ENCODE peak calls at places on chromosomes 1 and 21, in ten cellular contexts. K is naive thymus-derived CD4-positive, alpha-beta T cell; N is H9; Z is aorta; C is small intestine; E is hepatocyte; S is astrocyte; W is breast epithelium; X is CD8-positive, alpha-beta memory T cell; G is suprapubic skin. U is an unnamed sample. For H3K9me3 and H3K27me3, the result is how much of the 10 kb centered on the place peaks cover.

GRCh38 chr1:19179597-19180271 is 30.3 kb downstream of the UBR4 start:
- DNase-seq in K (peak), N (no peak), Z (no peak), C (peak), E (peak), S (peak), W (no peak), X (no peak), G (no peak), U (no peak)

GRCh38 chr1:222073307-222073995 is 331.6 kb upstream of the DUSP10 start:
- DNase-seq in K (no peak), N (no peak), Z (no peak), C (no peak), E (peak), S (peak), W (no peak), X (no peak), G (no peak), U (no peak)

GRCh38 chr1:156743367-156744302 is 2.7 kb upstream of the MRPL24 start:
- DNase-seq in K (no peak), N (no peak), Z (peak), C (no peak), E (no peak), S (no peak), W (no peak), X (no peak), G (no peak), U (peak)

GRCh38 chr21:41361786-41362604 is at the start of gene MX2:
- DNase-seq in K (peak), N (no peak), Z (peak), C (peak), E (peak), S (peak), W (peak), X (peak), G (peak), U (peak)

GRCh38 chr1:245416771-245417170 is 262.0 kb downstream of the KIF26B start:
- DNase-seq in K (no peak), N (no peak), Z (no peak), C (no peak), E (no peak), S (no peak), W (no peak), X (no peak), G (no peak), U (no peak)

GRCh38 chr1:51058863-51059262 is 43.2 kb upstream of the C1orf185 start:
- DNase-seq in K (no peak), N (peak), Z (no peak), C (peak), E (no peak), S (no peak), W (no peak), X (no peak), G (no peak), U (no peak)

GRCh38 chr1:9691108-9691445 is 39.5 kb downstream of the PIK3CD start:
- DNase-seq in K (no peak), N (no peak), Z (no peak), C (no peak), E (no peak), S (peak), W (no peak), X (no peak), G (no peak), U (no peak)

GRCh38 chr1:106207185-106207584 is 849.3 kb upstream of the PRMT6 start:
- DNase-seq in K (no peak), N (no peak), Z (no peak), C (no peak), E (no peak), S (no peak), W (no peak), X (no peak), G (no peak), U (no peak)

GRCh38 chr21:42236693-42237092 is 17.8 kb downstream of the ABCG1 start:
- DNase-seq in K (no peak), N (no peak), Z (no peak), C (no peak), E (no peak), S (no peak), W (no peak), X (no peak), G (no peak), U (no peak)

GRCh38 chr1:231636157-231636556 is 9.6 kb downstream of the DISC1 start:
- DNase-seq in K (no peak), N (no peak), Z (no peak), C (no peak), E (peak), S (peak), W (no peak), X (no peak), G (no peak), U (no peak)

GRCh38 chr1:91799863-91800262 is 86.1 kb downstream of the TGFBR3 start:
- DNase-seq in K (no peak), N (no peak), Z (no peak), C (no peak), E (no peak), S (no peak), W (no peak), X (no peak), G (no peak), U (no peak)

GRCh38 chr1:109392037-109392787 is 5.5 kb downstream of the SORT1 start:
- DNase-seq in K (no peak), N (no peak), Z (no peak), C (no peak), E (no peak), S (no peak), W (no peak), X (no peak), G (no peak), U (peak)

GRCh38 chr1:31372961-31373896 is at the start of gene FABP3:
- DNase-seq in K (peak), N (peak), Z (peak), C (peak), E (peak), S (peak), W (peak), X (no peak), G (peak), U (peak)

GRCh38 chr1:233081686-233082085 is 131.3 kb downstream of the NTPCR start:
- DNase-seq in K (no peak), N (no peak), Z (no peak), C (no peak), E (no peak), S (no peak), W (no peak), X (no peak), G (no peak), U (no peak)

GRCh38 chr1:39326836-39327235 is 122.3 kb downstream of the MACF1 start:
- DNase-seq in K (no peak), N (no peak), Z (no peak), C (no peak), E (no peak), S (no peak), W (no peak), X (no peak), G (no peak), U (no peak)

GRCh38 chr1:55359611-55360010 is 144.4 kb upstream of the USP24 start:
- DNase-seq in K (no peak), N (no peak), Z (no peak), C (no peak), E (no peak), S (peak), W (no peak), X (no peak), G (no peak), U (no peak)

GRCh38 chr1:7565099-7565750 is 205.9 kb upstream of the VAMP3 start:
- DNase-seq in K (no peak), N (no peak), Z (peak), C (no peak), E (no peak), S (no peak), W (no peak), X (no peak), G (no peak), U (no peak)

GRCh38 chr1:222455188-222455879 is 92.6 kb downstream of the HHIPL2 start:
- DNase-seq in K (peak), N (peak), Z (peak), C (peak), E (peak), S (peak), W (peak), X (peak), G (peak), U (peak)

GRCh38 chr1:3687509-3687908 is 35.2 kb downstream of the TP73 start:
- DNase-seq in K (no peak), N (peak), Z (no peak), C (no peak), E (no peak), S (no peak), W (no peak), X (no peak), G (no peak), U (no peak)

GRCh38 chr1:78225153-78225552 is 179.4 kb downstream of the GIPC2 start:
- DNase-seq in K (no peak), N (no peak), Z (no peak), C (no peak), E (no peak), S (no peak), W (no peak), X (no peak), G (no peak), U (no peak)

GRCh38 chr21:34517491-34518245 is 5.7 kb upstream of the KCNE1 start:
- DNase-seq in K (no peak), N (no peak), Z (no peak), C (peak), E (no peak), S (no peak), W (no peak), X (no peak), G (no peak), U (no peak)

GRCh38 chr21:39845581-39846130 is 21.6 kb upstream of the PCP4 start:
- DNase-seq in K (no peak), N (no peak), Z (no peak), C (no peak), E (peak), S (peak), W (no peak), X (no peak), G (no peak), U (no peak)

GRCh38 chr1:12147116-12147753 is 19.6 kb upstream of the TNFRSF1B start:
- DNase-seq in K (no peak), N (no peak), Z (no peak), C (no peak), E (no peak), S (no peak), W (no peak), X (no peak), G (no peak), U (no peak)

GRCh38 chr21:33286600-33287456 is 20.7 kb downstream of the IL10RB start:
- DNase-seq in K (no peak), N (no peak), Z (peak), C (peak), E (no peak), S (peak), W (no peak), X (no peak), G (no peak), U (no peak)

GRCh38 chr1:101264699-101265098 is 27.9 kb downstream of the S1PR1 start:
- DNase-seq in K (peak), N (no peak), Z (no peak), C (peak), E (no peak), S (no peak), W (no peak), X (no peak), G (no peak), U (no peak)

GRCh38 chr1:182229907-182230522 is 161.6 kb downstream of the GLUL start:
- DNase-seq in K (no peak), N (no peak), Z (no peak), C (no peak), E (no peak), S (no peak), W (no peak), X (no peak), G (no peak), U (no peak)

GRCh38 chr21:42839271-42840231 is 39.8 kb downstream of the WDR4 start:
- DNase-seq in K (no peak), N (peak), Z (peak), C (no peak), E (no peak), S (no peak), W (peak), X (no peak), G (peak), U (peak)

GRCh38 chr1:200153277-200154055 is 126.0 kb downstream of the NR5A2 start:
- DNase-seq in K (no peak), N (no peak), Z (no peak), C (no peak), E (no peak), S (no peak), W (no peak), X (no peak), G (no peak), U (no peak)

GRCh38 chr1:42466030-42466429 is 2.9 kb downstream of the CCDC30 start:
- DNase-seq in K (no peak), N (no peak), Z (no peak), C (peak), E (peak), S (no peak), W (no peak), X (no peak), G (no peak), U (no peak)

GRCh38 chr1:42420911-42421585 is 34.8 kb downstream of the ZMYND12 start:
- DNase-seq in K (no peak), N (no peak), Z (no peak), C (peak), E (peak), S (peak), W (no peak), X (no peak), G (no peak), U (no peak)

GRCh38 chr1:155307247-155307740 is 1.4 kb upstream of the FDPS start:
- DNase-seq in K (no peak), N (peak), Z (no peak), C (no peak), E (peak), S (no peak), W (no peak), X (no peak), G (no peak), U (no peak)

GRCh38 chr1:43522776-43523480 is 7.8 kb upstream of the PTPRF start:
- DNase-seq in K (no peak), N (no peak), Z (peak), C (peak), E (peak), S (peak), W (peak), X (no peak), G (peak), U (no peak)

GRCh38 chr1:229860926-229861325 is 206.1 kb upstream of the GALNT2 start:
- DNase-seq in K (no peak), N (no peak), Z (no peak), C (no peak), E (no peak), S (no peak), W (no peak), X (no peak), G (no peak), U (no peak)

GRCh38 chr1:229855999-229856650 is 210.9 kb upstream of the GALNT2 start:
- DNase-seq in K (peak), N (no peak), Z (no peak), C (peak), E (no peak), S (no peak), W (no peak), X (no peak), G (no peak), U (no peak)

GRCh38 chr1:229857585-229857984 is 209.5 kb upstream of the GALNT2 start:
- DNase-seq in K (no peak), N (no peak), Z (no peak), C (no peak), E (no peak), S (peak), W (no peak), X (no peak), G (no peak), U (no peak)

GRCh38 chr1:229862017-229862774 is 204.8 kb upstream of the GALNT2 start:
- DNase-seq in K (no peak), N (no peak), Z (no peak), C (no peak), E (no peak), S (no peak), W (no peak), X (no peak), G (no peak), U (no peak)

DNA sequence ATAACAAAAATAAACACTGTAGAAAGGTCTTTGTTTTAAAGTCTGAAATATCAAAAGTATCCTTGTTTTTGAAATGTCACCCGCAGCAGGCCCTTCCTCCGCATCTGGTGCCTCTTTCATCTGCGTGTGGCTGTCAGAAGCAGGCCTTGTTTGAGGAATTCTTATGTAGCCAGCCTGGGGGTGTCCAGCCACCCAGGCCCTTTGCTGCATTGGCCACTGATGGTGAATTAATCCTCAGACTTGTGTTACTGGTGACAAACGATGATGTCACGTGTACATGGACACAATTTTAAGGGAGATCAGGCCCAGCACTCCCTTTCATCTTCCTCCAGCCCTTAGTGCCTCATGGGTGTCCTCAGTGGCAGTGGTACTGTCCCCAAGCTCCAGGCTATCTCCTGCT is 208.0 kb upstream of the GALNT2 start:
- DNase-seq in K (no peak), N (no peak), Z (no peak), C (no peak), E (no peak), S (no peak), W (no peak), X (no peak), G (no peak), U (no peak)
- H3K9me3 ChIP-seq in K (under half), N (under half), Z (under half), C (under half), E (under half), S (under half), W (under half), X (under half), G (under half), U (under half)

DNA sequence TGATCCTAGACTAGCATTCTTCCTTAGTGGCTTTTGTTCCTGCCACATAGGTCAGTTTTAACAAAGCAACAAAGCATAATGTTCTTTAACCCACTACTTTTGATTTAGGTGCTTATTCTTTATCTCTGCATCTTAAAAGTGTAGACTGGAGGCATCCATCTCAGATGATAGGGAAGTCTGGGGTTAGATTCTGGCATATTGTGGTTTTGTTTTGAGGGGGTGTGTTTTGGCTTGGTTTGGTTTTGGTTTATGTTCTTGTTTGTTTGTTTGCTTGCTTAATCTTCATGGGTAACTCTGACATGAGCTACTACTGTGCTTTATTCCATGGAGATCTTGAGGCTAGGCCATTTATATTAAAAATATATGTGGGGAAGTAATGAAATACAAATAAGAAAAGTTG is 40.3 kb upstream of the MYOCOS start:
- DNase-seq in K (no peak), N (no peak), Z (no peak), C (no peak), E (no peak), S (no peak), W (no peak), X (no peak), G (no peak), U (no peak)
- H3K27me3 ChIP-seq in K (under half), N (under half), Z (under half), C (under half), E (under half), S (under half), W (under half), X (under half), G (under half), U (under half)

GRCh38 chr21:9750341-9751086 is 770.9 kb upstream of the TPTE start:
- DNase-seq in K (no peak), N (no peak), Z (no peak), C (no peak), E (no peak), S (no peak), W (no peak), X (no peak), G (peak), U (no peak)
- H3K9me3 ChIP-seq in K (under half), N (half or more), Z (under half), C (under half), E (under half), S (under half), W (under half), X (under half), G (under half), U (under half)

GRCh38 chr1:153265457-153265856 is 6.0 kb downstream of the LORICRIN start:
- DNase-seq in K (no peak), N (no peak), Z (no peak), C (no peak), E (no peak), S (no peak), W (no peak), X (no peak), G (no peak), U (no peak)

GRCh38 chr1:153261793-153262371 is 2.4 kb downstream of the LORICRIN start:
- DNase-seq in K (peak), N (no peak), Z (no peak), C (no peak), E (no peak), S (no peak), W (no peak), X (no peak), G (no peak), U (no peak)

GRCh38 chr1:153260980-153261792 is 1.7 kb downstream of the LORICRIN start:
- DNase-seq in K (peak), N (peak), Z (peak), C (no peak), E (no peak), S (peak), W (no peak), X (peak), G (no peak), U (peak)

GRCh38 chr1:153260473-153260979 is 1.0 kb downstream of the LORICRIN start:
- DNase-seq in K (peak), N (no peak), Z (no peak), C (no peak), E (no peak), S (peak), W (no peak), X (no peak), G (no peak), U (no peak)

DNA sequence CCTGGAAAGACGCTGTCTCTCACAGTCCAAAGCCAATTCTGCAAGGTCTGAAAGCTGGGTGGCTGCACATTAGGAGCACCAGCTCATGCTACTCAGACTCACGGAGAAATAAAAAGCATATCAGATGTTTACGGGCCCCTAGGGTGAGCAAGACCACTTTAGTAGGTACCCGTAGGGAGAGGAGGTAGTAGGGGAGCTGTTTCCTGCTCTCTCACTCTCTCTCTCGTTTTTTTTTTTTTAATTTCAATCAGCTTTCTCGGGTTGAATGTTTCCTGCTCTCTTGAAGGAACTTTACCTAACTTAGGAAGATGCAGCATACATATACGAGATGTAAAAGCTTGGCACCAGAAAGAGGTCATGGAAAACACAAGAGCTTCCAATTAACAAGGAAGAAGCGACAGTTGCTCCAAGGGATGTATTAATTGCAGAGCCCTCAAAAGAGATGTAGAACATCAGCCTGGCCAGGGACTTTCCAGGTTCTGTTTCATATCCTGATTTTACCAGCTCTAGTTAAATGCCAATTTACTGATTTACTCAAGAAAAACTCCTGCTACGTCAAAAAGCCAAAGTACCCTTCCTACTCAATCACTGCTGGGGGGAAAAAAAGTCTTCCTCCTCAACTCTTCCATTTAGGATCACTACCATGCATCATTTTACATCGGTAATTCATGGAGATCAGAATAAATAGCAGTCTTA is 3.1 kb downstream of the LORICRIN start:
- DNase-seq in K (no peak), N (no peak), Z (no peak), C (no peak), E (no peak), S (no peak), W (no peak), X (no peak), G (no peak), U (no peak)
- H3K27me3 ChIP-seq in K (under half), N (under half), Z (under half), C (under half), E (under half), S (under half), W (under half), X (under half), G (under half), U (half or more)